ENCODE peak calls at places on chromosome 21, in eight cellular contexts. F is epithelial cell of prostate; Q is AG04449; A is activated CD8-positive, alpha-beta memory T cell treated with anti-CD3 and anti-CD28 coated beads for 48 hours; E is fibroblast of villous mesenchyme; H is fibroblast of gingiva; Y is left cardiac atrium; I is SJSA1. T is an unnamed sample.

GRCh38 chr21:38322551-38322950 is 65.8 kb downstream of the KCNJ15 start:
- DNase-seq in F (no peak), Q (peak; percentile 10), A (no peak), E (no peak), H (peak; percentile 74), Y (no peak), I (no peak), T (no peak)

GRCh38 chr21:34885636-34886553 is 163.2 kb downstream of the RUNX1 start:
- DNase-seq in F (no peak), Q (no peak), A (no peak), E (peak; percentile 60), H (no peak), Y (no peak), I (peak; percentile 67), T (no peak)

GRCh38 chr21:42002421-42002958 is 7.7 kb downstream of the ZBTB21 start:
- DNase-seq in F (peak; percentile 31), Q (peak; percentile 90), A (peak; percentile 49), E (peak; percentile 88), H (peak; percentile 73), Y (no peak), I (peak; percentile 69), T (peak; percentile 86)

GRCh38 chr21:28705616-28706015 is 287.1 kb downstream of the LTN1 start:
- DNase-seq in F (no peak), Q (no peak), A (no peak), E (peak; percentile 30), H (peak; percentile 5), Y (no peak), I (no peak), T (no peak)

GRCh38 chr21:43611598-43612369 is 47.5 kb downstream of the HSF2BP start:
- DNase-seq in F (no peak), Q (no peak), A (no peak), E (peak; percentile 99), H (peak; percentile 72), Y (peak; percentile 75), I (peak; percentile 75), T (no peak)

GRCh38 chr21:37435120-37435519 is 68.5 kb downstream of the DYRK1A start:
- DNase-seq in F (peak; percentile 6), Q (peak; percentile 61), A (no peak), E (peak; percentile 95), H (peak; percentile 92), Y (peak; percentile 58), I (no peak), T (no peak)

GRCh38 chr21:43817157-43818086 is 28.0 kb downstream of the RRP1 start:
- DNase-seq in F (no peak), Q (no peak), A (no peak), E (no peak), H (no peak), Y (peak; percentile 18), I (no peak), T (no peak)

GRCh38 chr21:32392299-32392879 is 423 bp downstream of the URB1 start:
- DNase-seq in F (no peak), Q (no peak), A (no peak), E (peak; percentile 19), H (no peak), Y (no peak), I (no peak), T (no peak)

GRCh38 chr21:44697811-44698734 is 1.1 kb downstream of the KRTAP10-12 start:
- DNase-seq in F (no peak), Q (no peak), A (no peak), E (no peak), H (no peak), Y (no peak), I (no peak), T (no peak)

GRCh38 chr21:44351535-44352252 is 1.7 kb upstream of the TRPM2 start:
- DNase-seq in F (no peak), Q (no peak), A (no peak), E (no peak), H (no peak), Y (no peak), I (no peak), T (no peak)

GRCh38 chr21:32046191-32046590 is 173.4 kb downstream of the HUNK start:
- DNase-seq in F (no peak), Q (no peak), A (no peak), E (no peak), H (no peak), Y (no peak), I (no peak), T (no peak)

GRCh38 chr21:34630536-34631143 is 15.7 kb upstream of the RCAN1 start:
- DNase-seq in F (no peak), Q (no peak), A (no peak), E (peak; percentile 67), H (peak; percentile 25), Y (no peak), I (peak; percentile 46), T (peak; percentile 33)

GRCh38 chr21:46550511-46550941 is 54.4 kb downstream of the S100B start:
- DNase-seq in F (no peak), Q (no peak), A (no peak), E (no peak), H (no peak), Y (no peak), I (no peak), T (no peak)

GRCh38 chr21:16536661-16537359 is 807.0 kb downstream of the USP25 start:
- DNase-seq in F (no peak), Q (no peak), A (no peak), E (peak; percentile 54), H (peak; percentile 30), Y (no peak), I (peak; percentile 76), T (no peak)